ENCODE peak calls at places on chromosomes 4 and X, in five cellular contexts. M is GM13976, S is right lobe of liver, O is lower lobe of right lung, R is AG09309. U is an unnamed sample.

GRCh38 chrX:123976671-123977316 is 15.3 kb downstream of the STAG2 start:
- DNase-seq in S (no peak), M (no peak), O (no peak), R (no peak), U (no peak)

GRCh38 chr4:156953951-156954350 is 17.6 kb downstream of the PDGFC start:
- DNase-seq in O (no peak), R (no peak), M (no peak), S (no peak), U (no peak)

GRCh38 chr4:70628444-70628843 is at the start of gene ENAM:
- DNase-seq in R (no peak), O (no peak), M (no peak), S (no peak), U (no peak)

GRCh38 chrX:129748265-129748664 is 9.5 kb downstream of the XPNPEP2 start:
- DNase-seq in M (no peak), S (no peak), O (no peak), R (peak), U (no peak)

GRCh38 chrX:101291204-101291603 is at the start of gene TAF7L:
- DNase-seq in R (no peak), S (no peak), O (no peak), M (no peak), U (no peak)

GRCh38 chr4:64890131-64890710 is 481.0 kb upstream of the TECRL start:
- DNase-seq in R (no peak), M (no peak), O (no peak), S (no peak), U (no peak)

GRCh38 chr4:70874268-70875156 is 27.7 kb upstream of the MOB1B start:
- DNase-seq in R (no peak), S (no peak), M (peak), O (no peak), U (no peak)

GRCh38 chr4:17142232-17142711 is 243.8 kb upstream of the LDB2 start:
- DNase-seq in S (no peak), M (no peak), R (peak), O (no peak), U (no peak)

GRCh38 chr4:108405586-108405985 is 214.8 kb upstream of the RPL34 start:
- DNase-seq in S (no peak), R (no peak), M (no peak), O (no peak), U (no peak)

GRCh38 chr4:99202536-99202935 is 16.5 kb downstream of the ADH6 start:
- DNase-seq in M (no peak), O (no peak), S (no peak), R (no peak), U (no peak)

GRCh38 chr4:56086561-56086960 is 137.8 kb downstream of the CEP135 start:
- DNase-seq in M (no peak), R (no peak), O (no peak), S (no peak), U (no peak)

GRCh38 chrX:5051831-5052491 is 1176.7 kb downstream of the NLGN4X start:
- DNase-seq in R (no peak), O (peak), M (no peak), S (no peak), U (no peak)

GRCh38 chr4:36823199-36823967 is 421.2 kb upstream of the NWD2 start:
- DNase-seq in M (no peak), O (no peak), R (no peak), S (no peak), U (no peak)

GRCh38 chr4:166585491-166585890 is 648.8 kb downstream of the SPOCK3 start:
- DNase-seq in R (no peak), M (no peak), O (no peak), S (no peak), U (no peak)

GRCh38 chr4:162408309-162408708 is 244.5 kb upstream of the FSTL5 start:
- DNase-seq in O (no peak), R (no peak), M (no peak), S (no peak), U (no peak)

GRCh38 chr4:124946696-124947095 is 234.2 kb upstream of the ANKRD50 start:
- DNase-seq in M (no peak), R (no peak), S (no peak), O (no peak), U (no peak)

GRCh38 chrX:41085883-41086626 is 810 bp downstream of the USP9X start:
- DNase-seq in M (peak), O (peak), S (peak), R (no peak), U (no peak)

GRCh38 chrX:45323387-45323786 is 122.7 kb upstream of the DIPK2B start:
- DNase-seq in O (no peak), M (no peak), R (no peak), S (no peak), U (no peak)

GRCh38 chr4:180057198-180057821 is 2185.9 kb upstream of the TENM3 start:
- DNase-seq in M (peak), O (no peak), S (no peak), R (no peak), U (no peak)

GRCh38 chr4:122047706-122048425 is 96.0 kb upstream of the TRPC3 start:
- DNase-seq in M (no peak), S (no peak), O (no peak), R (no peak), U (no peak)

GRCh38 chr4:75919914-75920313 is 17.7 kb upstream of the PPEF2 start:
- DNase-seq in R (no peak), O (no peak), S (peak), M (no peak), U (no peak)

GRCh38 chr4:3436798-3437581 is 4.8 kb upstream of the HGFAC start:
- DNase-seq in S (no peak), M (no peak), O (no peak), R (no peak), U (no peak)

GRCh38 chr4:56858302-56858644 is 36.8 kb upstream of the SPINK2 start:
- DNase-seq in O (no peak), S (no peak), R (no peak), M (no peak), U (no peak)

GRCh38 chr4:18319456-18319855 is 297.9 kb upstream of the LCORL start:
- DNase-seq in R (no peak), S (no peak), M (no peak), O (no peak), U (no peak)

GRCh38 chr4:118941149-118941548 is 52.5 kb downstream of the SYNPO2 start:
- DNase-seq in R (no peak), S (no peak), M (no peak), O (no peak), U (no peak)

GRCh38 chr4:183636488-183636887 is 22.5 kb downstream of the RWDD4 start:
- DNase-seq in M (no peak), S (no peak), O (no peak), R (no peak), U (no peak)

GRCh38 chr4:107330915-107331314 is 294.8 kb upstream of the DKK2 start:
- DNase-seq in O (no peak), S (no peak), M (no peak), R (no peak), U (no peak)

GRCh38 chrX:94455782-94456181 is 781.8 kb downstream of the FAM133A start:
- DNase-seq in S (no peak), M (no peak), O (no peak), R (no peak), U (no peak)

GRCh38 chrX:112851806-112852205 is 11.2 kb upstream of the AMOT start:
- DNase-seq in O (no peak), S (no peak), M (peak), R (no peak), U (no peak)

GRCh38 chr4:98539299-98539698 is 119.1 kb downstream of the TSPAN5 start:
- DNase-seq in M (no peak), R (no peak), O (no peak), S (no peak), U (no peak)

GRCh38 chrX:107842715-107843400 is 17.2 kb downstream of the MID2 start:
- DNase-seq in R (no peak), M (no peak), O (no peak), S (no peak), U (no peak)

GRCh38 chr4:16884673-16885460 is 13.6 kb downstream of the LDB2 start:
- DNase-seq in R (no peak), S (no peak), M (no peak), O (no peak), U (no peak)

GRCh38 chrX:21734175-21734574 is 23.7 kb downstream of the SMPX start:
- DNase-seq in R (no peak), M (no peak), S (no peak), O (no peak), U (no peak)

GRCh38 chr4:120723105-120723504 is 199.4 kb downstream of the PRDM5 start:
- DNase-seq in R (no peak), O (no peak), S (no peak), M (no peak), U (no peak)

GRCh38 chr4:3111461-3111860 is 37.0 kb downstream of the HTT start:
- DNase-seq in M (no peak), R (no peak), S (no peak), O (no peak), U (no peak)

GRCh38 chr4:41609851-41610250 is 71.9 kb downstream of the LIMCH1 start:
- DNase-seq in R (no peak), M (no peak), S (no peak), O (no peak), U (no peak)
- TF ChIP-seq CTCF in R (no peak), M (no peak), S (no peak), O (no peak), U (no peak)

GRCh38 chr4:89661490-89661889 is 175.5 kb downstream of the SNCA start:
- DNase-seq in S (no peak), R (peak), M (no peak), O (no peak), U (no peak)

GRCh38 chr4:89658701-89659024 is 178.3 kb downstream of the SNCA start:
- DNase-seq in O (no peak), S (no peak), M (no peak), R (no peak), U (no peak)

GRCh38 chr4:89660851-89661250 is 176.1 kb downstream of the SNCA start:
- DNase-seq in O (no peak), M (no peak), R (no peak), S (no peak), U (no peak)

GRCh38 chr4:89660444-89660843 is 176.5 kb downstream of the SNCA start:
- DNase-seq in R (no peak), M (no peak), S (no peak), O (no peak), U (no peak)

DNA sequence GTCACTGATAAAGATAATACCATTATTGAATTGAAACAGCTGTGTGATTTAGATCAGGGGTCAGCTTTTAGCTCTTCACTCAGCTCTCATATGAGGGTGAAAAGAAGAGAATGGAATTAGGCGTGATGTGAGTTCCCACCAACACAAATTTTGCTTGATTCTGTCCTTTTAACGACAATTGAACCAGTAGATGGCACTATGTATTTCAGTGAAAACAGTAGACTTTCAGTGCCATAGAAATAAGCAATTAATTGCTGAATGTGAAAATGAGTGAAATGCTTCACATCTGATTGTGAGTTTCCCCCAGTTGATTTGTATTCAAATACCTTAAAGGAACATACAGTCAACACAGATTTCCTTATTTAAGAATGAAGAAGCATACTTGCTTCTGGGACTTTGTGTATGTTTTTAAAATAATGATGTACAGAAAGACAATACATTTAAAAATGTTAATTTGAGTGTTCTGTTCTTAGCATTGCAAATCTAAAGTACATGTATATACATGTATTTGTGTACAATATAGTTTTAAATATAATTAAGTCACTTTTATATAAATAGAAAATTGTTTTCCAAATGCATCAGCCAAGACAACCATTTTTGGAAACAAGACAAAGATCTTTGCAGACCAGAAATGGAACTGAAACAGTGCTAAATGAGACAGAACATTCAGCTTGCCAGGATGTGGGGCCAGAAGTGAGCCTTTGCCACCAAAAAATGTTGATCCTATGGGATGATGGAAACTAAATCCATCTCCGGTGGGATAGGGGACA is 178.8 kb downstream of the SNCA start:
- DNase-seq in O (no peak), S (no peak), R (peak), M (no peak), U (no peak)
- TF ChIP-seq CTCF in O (peak), S (peak), R (peak), M (peak), U (peak)

GRCh38 chrX:153755136-153755535 is 8.9 kb upstream of the PLXNB3 start:
- DNase-seq in S (no peak), R (no peak), O (no peak), M (no peak), U (no peak)
- TF ChIP-seq CTCF in S (no peak), R (no peak), O (no peak), M (no peak), U (no peak)

DNA sequence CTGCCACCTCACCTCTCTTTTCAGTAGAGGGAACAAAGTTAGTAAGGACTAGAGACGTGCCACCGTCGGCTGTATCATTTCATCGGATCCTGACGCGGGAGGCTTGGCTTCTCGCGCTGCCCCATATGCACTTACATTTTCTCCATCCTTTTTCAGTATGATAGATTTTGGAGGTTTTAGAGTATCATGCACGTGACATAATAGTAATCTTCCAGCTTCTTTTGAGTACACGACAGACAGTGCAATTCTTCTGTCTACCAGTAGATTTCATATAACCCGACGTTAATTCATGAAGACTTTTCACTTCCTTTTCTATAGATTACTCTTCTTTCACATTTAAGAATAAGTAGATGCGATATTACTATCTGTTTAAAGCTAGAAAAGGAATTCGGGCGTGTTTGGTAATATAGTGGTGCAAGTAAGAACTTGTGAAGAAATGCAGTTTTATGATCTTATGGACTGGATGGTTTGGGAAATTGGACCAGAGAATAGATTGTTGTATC is 995 bp downstream of the CDS1 start:
- DNase-seq in S (no peak), M (peak), O (no peak), R (no peak), U (no peak)
- TF ChIP-seq CTCF in S (no peak), M (no peak), O (no peak), R (no peak), U (no peak)

DNA sequence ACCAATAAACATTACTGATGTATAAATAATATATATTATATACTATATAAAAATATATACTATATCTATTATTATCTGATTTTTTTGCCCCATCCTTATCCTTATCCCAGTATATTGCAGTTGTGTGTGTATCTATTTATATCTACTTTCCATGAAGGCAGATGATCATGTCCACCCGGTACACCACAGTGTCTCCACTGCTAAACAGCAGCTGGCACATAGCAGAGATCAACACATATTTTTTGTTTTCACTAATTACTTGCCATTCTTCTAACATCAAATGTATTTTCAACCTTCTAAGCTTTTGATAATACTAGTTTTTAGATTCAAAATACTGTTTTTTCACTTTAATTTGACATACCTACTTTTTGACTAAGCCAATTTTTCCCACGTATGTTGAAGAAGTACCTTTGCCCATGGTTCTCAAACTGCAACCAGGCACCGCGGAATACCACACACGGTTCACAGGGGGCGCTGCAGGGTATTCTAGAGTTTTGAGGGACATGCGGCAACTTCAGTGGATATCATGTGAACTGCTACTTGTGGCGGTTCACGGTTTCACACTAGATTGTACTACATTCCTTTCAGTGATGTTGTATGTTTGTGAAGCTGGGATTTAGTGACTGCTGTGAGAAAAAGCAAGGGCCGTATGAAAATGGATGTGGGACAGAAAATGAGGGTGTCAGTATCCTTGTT is 182.5 kb upstream of the NPY2R start:
- DNase-seq in M (peak), R (no peak), O (peak), S (no peak), U (no peak)
- TF ChIP-seq CTCF in M (peak), R (peak), O (peak), S (peak), U (peak)

DNA sequence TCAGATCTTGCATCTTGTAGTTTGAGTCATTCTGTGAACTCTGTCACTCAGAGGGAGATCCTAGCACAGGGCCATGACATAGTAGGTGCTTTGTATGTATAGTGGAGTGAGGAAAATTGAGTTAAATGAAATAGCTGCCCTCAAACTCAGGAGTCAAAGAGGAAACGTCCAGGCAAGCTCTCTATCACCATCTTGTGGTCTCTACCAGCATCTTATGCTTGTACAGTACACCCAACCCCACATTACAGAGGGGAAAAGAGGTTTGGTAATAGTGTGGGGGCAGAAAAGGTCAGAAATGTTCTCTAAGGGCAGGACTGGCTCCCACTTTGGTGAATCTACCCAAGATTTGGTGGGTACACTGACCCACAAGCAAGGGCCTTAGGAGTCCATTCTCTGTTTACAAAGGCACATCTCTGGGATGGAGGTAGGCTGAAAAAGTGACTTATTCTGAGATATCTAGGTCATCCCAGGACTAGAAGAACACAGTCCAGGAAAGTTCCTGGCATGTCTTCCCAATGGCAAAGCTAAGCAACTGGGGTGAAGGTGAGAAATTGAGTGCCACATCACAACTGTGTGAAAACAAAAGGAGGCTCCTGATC is 131.8 kb downstream of the OR13H1 start:
- DNase-seq in M (peak), R (no peak), O (no peak), S (no peak), U (no peak)
- TF ChIP-seq CTCF in M (peak), R (peak), O (no peak), S (peak), U (peak)

DNA sequence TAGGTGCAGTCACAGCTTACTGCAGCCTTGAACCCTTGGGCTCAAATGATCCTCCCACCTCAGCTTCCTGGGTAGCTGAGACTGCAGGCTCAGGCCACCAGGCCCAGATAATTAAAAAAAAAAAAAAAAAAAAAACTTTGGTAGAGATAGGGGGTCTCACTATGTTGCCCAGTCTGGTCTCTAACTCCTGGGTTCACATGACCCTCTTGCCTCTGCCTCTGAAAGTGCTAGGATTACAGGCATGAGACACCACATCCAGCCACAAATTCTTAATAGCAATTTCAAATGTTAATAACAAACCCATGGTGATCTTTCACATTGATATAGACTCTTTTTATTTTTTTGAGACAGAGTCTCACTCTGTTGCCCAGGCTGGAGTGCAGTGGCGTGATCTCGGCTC is 12.3 kb upstream of the FGF5 start:
- DNase-seq in S (no peak), R (no peak), M (no peak), O (no peak), U (no peak)
- TF ChIP-seq CTCF in S (no peak), R (no peak), M (no peak), O (no peak), U (no peak)

GRCh38 chrX:18676050-18676449 is 4.1 kb upstream of the RS1 start:
- DNase-seq in M (no peak), S (no peak), O (no peak), R (no peak), U (no peak)

GRCh38 chrX:18674788-18675735 is 3.2 kb upstream of the RS1 start:
- DNase-seq in R (peak), M (peak), S (peak), O (peak), U (no peak)

GRCh38 chrX:18674417-18674787 is 2.5 kb upstream of the RS1 start:
- DNase-seq in R (no peak), O (peak), M (peak), S (peak), U (no peak)

GRCh38 chrX:18677140-18677834 is 5.4 kb upstream of the RS1 start:
- DNase-seq in O (no peak), M (no peak), R (no peak), S (no peak), U (no peak)

GRCh38 chrX:18676470-18676869 is 4.6 kb upstream of the RS1 start:
- DNase-seq in M (no peak), R (no peak), S (no peak), O (no peak), U (no peak)
- TF ChIP-seq CTCF in M (no peak), R (peak), S (no peak), O (no peak), U (peak)

DNA sequence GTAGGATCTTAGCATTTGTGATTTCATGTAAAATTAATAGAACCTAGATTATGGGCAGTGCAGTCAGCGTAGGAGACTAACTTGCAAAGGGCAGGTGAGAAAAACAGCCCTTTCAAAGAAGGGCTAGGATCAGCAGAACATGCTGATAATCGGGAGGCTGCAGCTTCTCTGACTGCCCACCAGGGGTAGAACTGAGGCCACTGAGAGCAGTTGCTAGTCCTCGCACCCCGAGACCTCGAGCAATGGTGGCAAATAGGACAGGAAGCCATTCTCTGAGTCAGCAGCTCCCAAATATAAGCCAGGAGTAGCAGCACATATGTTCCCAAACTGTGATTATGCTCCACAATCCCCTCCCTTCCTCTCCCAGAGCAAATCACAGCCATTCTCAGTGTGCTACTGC is 186.4 kb downstream of the MSL3 start:
- DNase-seq in O (no peak), S (no peak), M (peak), R (no peak), U (no peak)
- TF ChIP-seq CTCF in O (peak), S (peak), M (no peak), R (peak), U (peak)

U was measured in chondrocyte.